ENCODE peak calls at places on chromosomes 16 and 17, in seven cellular contexts. One of them, this sample, is unnamed.

GRCh38 chr17:11944587-11944986 is 52.7 kb downstream of the ZNF18 start:
- DNase-seq in NCI-H345: no peak
- DNase-seq in activated CD4-positive, alpha-beta T cell treated with anti-CD3 and anti-CD28 coated beads for 48 hours: no peak
- DNase-seq in Calu3: no peak
- DNase-seq in T-cell: no peak
- DNase-seq in Right ventricle myocardium inferior: no peak
- DNase-seq in thoracic aorta: no peak
- DNase-seq in this sample: no peak

GRCh38 chr17:73156166-73156840 is 8.5 kb upstream of the SSTR2 start:
- DNase-seq in Calu3: peak; percentile 82
- DNase-seq in NCI-H345: peak; percentile 87
- DNase-seq in activated CD4-positive, alpha-beta T cell treated with anti-CD3 and anti-CD28 coated beads for 48 hours: peak; percentile 79
- DNase-seq in T-cell: peak; percentile 32
- DNase-seq in thoracic aorta: no peak
- DNase-seq in Right ventricle myocardium inferior: peak; percentile 87
- DNase-seq in this sample: no peak

GRCh38 chr17:29445844-29446243 is 55.7 kb downstream of the TAOK1 start:
- DNase-seq in T-cell: no peak
- DNase-seq in activated CD4-positive, alpha-beta T cell treated with anti-CD3 and anti-CD28 coated beads for 48 hours: no peak
- DNase-seq in thoracic aorta: no peak
- DNase-seq in NCI-H345: no peak
- DNase-seq in Right ventricle myocardium inferior: no peak
- DNase-seq in Calu3: no peak
- DNase-seq in this sample: no peak

GRCh38 chr16:50480206-50480605 is 68.0 kb upstream of the NKD1 start:
- DNase-seq in T-cell: no peak
- DNase-seq in activated CD4-positive, alpha-beta T cell treated with anti-CD3 and anti-CD28 coated beads for 48 hours: no peak
- DNase-seq in Calu3: no peak
- DNase-seq in thoracic aorta: no peak
- DNase-seq in Right ventricle myocardium inferior: no peak
- DNase-seq in NCI-H345: no peak
- DNase-seq in this sample: no peak

GRCh38 chr16:58937661-58938060 is 203.5 kb upstream of the GOT2 start:
- DNase-seq in Right ventricle myocardium inferior: no peak
- DNase-seq in thoracic aorta: no peak
- DNase-seq in activated CD4-positive, alpha-beta T cell treated with anti-CD3 and anti-CD28 coated beads for 48 hours: no peak
- DNase-seq in NCI-H345: no peak
- DNase-seq in Calu3: no peak
- DNase-seq in T-cell: no peak
- DNase-seq in this sample: no peak

GRCh38 chr17:77453613-77454559 is 313.1 kb downstream of the SEC14L1 start:
- DNase-seq in T-cell: no peak
- DNase-seq in activated CD4-positive, alpha-beta T cell treated with anti-CD3 and anti-CD28 coated beads for 48 hours: peak; percentile 65
- DNase-seq in Right ventricle myocardium inferior: peak; percentile 81
- DNase-seq in thoracic aorta: no peak
- DNase-seq in NCI-H345: no peak
- DNase-seq in Calu3: peak; percentile 77
- DNase-seq in this sample: no peak

GRCh38 chr16:84303516-84303915 is 8.8 kb downstream of the WFDC1 start:
- DNase-seq in Right ventricle myocardium inferior: no peak
- DNase-seq in T-cell: no peak
- DNase-seq in activated CD4-positive, alpha-beta T cell treated with anti-CD3 and anti-CD28 coated beads for 48 hours: no peak
- DNase-seq in thoracic aorta: no peak
- DNase-seq in Calu3: no peak
- DNase-seq in NCI-H345: no peak
- DNase-seq in this sample: no peak

GRCh38 chr16:68005786-68006286 is 6.6 kb upstream of the DPEP2 start:
- DNase-seq in Right ventricle myocardium inferior: no peak
- DNase-seq in T-cell: peak; percentile 54
- DNase-seq in NCI-H345: no peak
- DNase-seq in Calu3: no peak
- DNase-seq in thoracic aorta: no peak
- DNase-seq in activated CD4-positive, alpha-beta T cell treated with anti-CD3 and anti-CD28 coated beads for 48 hours: no peak
- DNase-seq in this sample: no peak

GRCh38 chr16:47780213-47780612 is 319.1 kb downstream of the PHKB start:
- DNase-seq in NCI-H345: no peak
- DNase-seq in Calu3: no peak
- DNase-seq in T-cell: no peak
- DNase-seq in activated CD4-positive, alpha-beta T cell treated with anti-CD3 and anti-CD28 coated beads for 48 hours: no peak
- DNase-seq in Right ventricle myocardium inferior: no peak
- DNase-seq in thoracic aorta: no peak
- DNase-seq in this sample: no peak